ENCODE peak calls at places on chromosomes 1 and 21, in ten cellular contexts. L is LoVo; M is astrocyte of the spinal cord; G is stimulated activated CD4-positive, alpha-beta T cell treated with anti-CD3 and anti-CD28 coated beads, Interleukin-2, amount 100 ng/mL, for 24 hours; R is activated CD4-positive, alpha-beta memory T cell treated with anti-CD3 and anti-CD28 coated beads, Interleukin-2, amount 10 ng/mL, durations not matched to agents 7 days and 5 days; F is activated naive CD4-positive, alpha-beta T cell; B is GM12891; Z is activated CD4-positive, CD25-positive, alpha-beta regulatory T cell treated with anti-CD3 and anti-CD28 coated beads, Interleukin-2, amount 50 U/mL, for 16 hours; I is fibroblast of the conjunctiva; K is GM13976. O is an unnamed sample.

GRCh38 chr1:3222042-3222692 is 153.2 kb downstream of the PRDM16 start:
- DNase-seq in L (no peak), M (no peak), G (no peak), R (no peak), F (no peak), B (no peak), Z (no peak), I (no peak), K (no peak), O (no peak)

GRCh38 chr1:35120458-35121133 is 41.4 kb downstream of the ZMYM1 start:
- DNase-seq in L (no peak), M (no peak), G (no peak), R (peak), F (no peak), B (peak), Z (no peak), I (no peak), K (peak), O (no peak)

GRCh38 chr1:186033744-186034345 is 299.7 kb downstream of the HMCN1 start:
- DNase-seq in L (peak), M (peak), G (no peak), R (no peak), F (no peak), B (no peak), Z (no peak), I (no peak), K (no peak), O (no peak)

GRCh38 chr1:1597275-1597930 is 2.5 kb downstream of the FNDC10 start:
- DNase-seq in L (no peak), M (no peak), G (no peak), R (no peak), F (no peak), B (peak), Z (no peak), I (no peak), K (peak), O (peak)

GRCh38 chr1:21129407-21129806 is 47.3 kb downstream of the EIF4G3 start:
- DNase-seq in L (no peak), M (no peak), G (no peak), R (no peak), F (no peak), B (no peak), Z (no peak), I (no peak), K (no peak), O (no peak)

GRCh38 chr1:19764848-19765247 is 34.9 kb downstream of the TMCO4 start:
- DNase-seq in L (no peak), M (peak), G (no peak), R (no peak), F (no peak), B (no peak), Z (no peak), I (peak), K (no peak), O (no peak)

GRCh38 chr1:32972814-32973428 is 8.3 kb upstream of the RNF19B start:
- DNase-seq in L (no peak), M (peak), G (no peak), R (no peak), F (no peak), B (peak), Z (no peak), I (no peak), K (peak), O (peak)

GRCh38 chr21:19999369-20000272 is 998.6 kb upstream of the NCAM2 start:
- DNase-seq in L (no peak), M (no peak), G (no peak), R (no peak), F (no peak), B (no peak), Z (no peak), I (no peak), K (no peak), O (no peak)

GRCh38 chr1:190940951-190941350 is 463.3 kb upstream of the BRINP3 start:
- DNase-seq in L (no peak), M (no peak), G (no peak), R (no peak), F (no peak), B (no peak), Z (no peak), I (no peak), K (no peak), O (no peak)

GRCh38 chr21:27532081-27532480 is 565.2 kb upstream of the ADAMTS5 start:
- DNase-seq in L (peak), M (peak), G (no peak), R (no peak), F (no peak), B (no peak), Z (no peak), I (no peak), K (no peak), O (no peak)

GRCh38 chr1:20194770-20195463 is 8.6 kb upstream of the PLA2G2C start:
- DNase-seq in L (peak), M (peak), G (peak), R (peak), F (peak), B (peak), Z (peak), I (peak), K (peak), O (peak)

GRCh38 chr1:55235722-55236121 is 20.6 kb upstream of the USP24 start:
- DNase-seq in L (no peak), M (peak), G (no peak), R (no peak), F (no peak), B (no peak), Z (no peak), I (no peak), K (no peak), O (no peak)

GRCh38 chr1:3249236-3249845 is 180.3 kb downstream of the PRDM16 start:
- DNase-seq in L (no peak), M (no peak), G (no peak), R (no peak), F (no peak), B (no peak), Z (no peak), I (no peak), K (no peak), O (no peak)

GRCh38 chr1:151047591-151047924 is at the start of gene C1orf56:
- DNase-seq in L (peak), M (peak), G (peak), R (peak), F (peak), B (peak), Z (peak), I (peak), K (peak), O (peak)

GRCh38 chr1:61253059-61253735 is 170.8 kb downstream of the NFIA start:
- DNase-seq in L (peak), M (peak), G (no peak), R (no peak), F (no peak), B (no peak), Z (no peak), I (peak), K (no peak), O (no peak)

GRCh38 chr1:245657371-245657770 is 502.6 kb downstream of the KIF26B start:
- DNase-seq in L (no peak), M (no peak), G (no peak), R (no peak), F (no peak), B (no peak), Z (no peak), I (no peak), K (no peak), O (no peak)

GRCh38 chr1:113223040-113223439 is 150.0 kb downstream of the LRIG2 start:
- DNase-seq in L (no peak), M (no peak), G (no peak), R (no peak), F (no peak), B (no peak), Z (no peak), I (no peak), K (no peak), O (no peak)

GRCh38 chr1:62391369-62391971 is 45.4 kb upstream of the USP1 start:
- DNase-seq in L (peak), M (no peak), G (no peak), R (peak), F (no peak), B (no peak), Z (no peak), I (no peak), K (peak), O (no peak)

GRCh38 chr1:200894712-200895447 is at the start of gene INAVA:
- DNase-seq in L (peak), M (no peak), G (no peak), R (no peak), F (no peak), B (no peak), Z (no peak), I (no peak), K (no peak), O (no peak)

GRCh38 chr1:207007352-207008033 is 25.1 kb downstream of the C1orf116 start:
- DNase-seq in L (peak), M (peak), G (no peak), R (no peak), F (no peak), B (no peak), Z (no peak), I (peak), K (no peak), O (no peak)

GRCh38 chr1:53959664-53960250 is 13.6 kb downstream of the LRRC42 start:
- DNase-seq in L (peak), M (peak), G (no peak), R (no peak), F (no peak), B (no peak), Z (no peak), I (no peak), K (peak), O (no peak)

GRCh38 chr1:51516639-51517158 is 2.4 kb downstream of the EPS15 start:
- DNase-seq in L (no peak), M (no peak), G (no peak), R (no peak), F (no peak), B (no peak), Z (no peak), I (no peak), K (no peak), O (no peak)

GRCh38 chr1:117534995-117535467 is 70.8 kb upstream of the TENT5C start:
- DNase-seq in L (peak), M (peak), G (peak), R (peak), F (no peak), B (peak), Z (peak), I (peak), K (peak), O (no peak)

GRCh38 chr1:154639876-154640275 is 31.9 kb upstream of the ADAR start:
- DNase-seq in L (no peak), M (no peak), G (no peak), R (no peak), F (no peak), B (no peak), Z (no peak), I (no peak), K (no peak), O (no peak)

GRCh38 chr1:109822749-109823542 is 59.2 kb upstream of the EPS8L3 start:
- DNase-seq in L (no peak), M (no peak), G (no peak), R (no peak), F (no peak), B (no peak), Z (no peak), I (no peak), K (peak), O (no peak)

GRCh38 chr1:209583408-209583807 is at the start of gene CAMK1G:
- DNase-seq in L (no peak), M (peak), G (no peak), R (no peak), F (no peak), B (no peak), Z (no peak), I (no peak), K (no peak), O (no peak)

GRCh38 chr21:37145635-37146111 is 72.6 kb downstream of the TTC3 start:
- DNase-seq in L (no peak), M (peak), G (no peak), R (no peak), F (no peak), B (no peak), Z (no peak), I (no peak), K (no peak), O (no peak)

O was measured in 8988T.